ENCODE peak calls at places on chromosomes 1 and 21, in five cellular contexts. One of them, this sample, is unnamed.

GRCh38 chr1:78005755-78006154 is 1.0 kb downstream of the DNAJB4 start:
- DNase-seq in H1: no peak
- DNase-seq in K562: no peak
- DNase-seq in HepG2: peak
- DNase-seq in GM12878: no peak
- DNase-seq in this sample: peak

GRCh38 chr1:68162761-68163160 is 69.6 kb downstream of the WLS start:
- DNase-seq in HepG2: no peak
- DNase-seq in K562: peak
- DNase-seq in H1: peak
- DNase-seq in GM12878: no peak
- DNase-seq in this sample: no peak

GRCh38 chr21:36255650-36256047 is 64.3 kb upstream of the MORC3 start:
- DNase-seq in HepG2: no peak
- DNase-seq in H1: no peak
- DNase-seq in K562: no peak
- DNase-seq in GM12878: peak
- DNase-seq in this sample: no peak

GRCh38 chr1:10299174-10299573 is 88.8 kb downstream of the KIF1B start:
- DNase-seq in K562: no peak
- DNase-seq in GM12878: peak
- DNase-seq in HepG2: no peak
- DNase-seq in H1: no peak
- DNase-seq in this sample: no peak

GRCh38 chr1:204213668-204214662 is at the start of gene GOLT1A:
- DNase-seq in K562: peak
- DNase-seq in H1: peak
- DNase-seq in GM12878: peak
- DNase-seq in HepG2: peak
- DNase-seq in this sample: peak

GRCh38 chr1:234666206-234666605 is 56.2 kb upstream of the IRF2BP2 start:
- DNase-seq in K562: no peak
- DNase-seq in H1: no peak
- DNase-seq in GM12878: no peak
- DNase-seq in HepG2: no peak
- DNase-seq in this sample: no peak

GRCh38 chr1:82775402-82776000 is 974.8 kb downstream of the ADGRL2 start:
- DNase-seq in K562: peak
- DNase-seq in H1: peak
- DNase-seq in GM12878: no peak
- DNase-seq in HepG2: peak
- DNase-seq in this sample: peak

GRCh38 chr1:228334226-228334935 is 72.3 kb downstream of the TRIM11 start:
- DNase-seq in K562: no peak
- DNase-seq in GM12878: no peak
- DNase-seq in H1: peak
- DNase-seq in HepG2: no peak
- DNase-seq in this sample: no peak

GRCh38 chr1:33305016-33305415 is 15.9 kb downstream of the A3GALT2 start:
- DNase-seq in GM12878: no peak
- DNase-seq in HepG2: no peak
- DNase-seq in K562: no peak
- DNase-seq in H1: no peak
- DNase-seq in this sample: no peak

GRCh38 chr1:91732291-91732953 is 153.5 kb downstream of the TGFBR3 start:
- DNase-seq in K562: peak
- DNase-seq in H1: no peak
- DNase-seq in GM12878: no peak
- DNase-seq in HepG2: no peak
- DNase-seq in this sample: peak

GRCh38 chr1:220879509-220880366 is 495 bp downstream of the HLX start:
- DNase-seq in H1: peak
- DNase-seq in GM12878: no peak
- DNase-seq in K562: peak
- DNase-seq in HepG2: no peak
- DNase-seq in this sample: no peak

GRCh38 chr1:226637147-226637935 is 88.8 kb downstream of the STUM start:
- DNase-seq in K562: peak
- DNase-seq in H1: no peak
- DNase-seq in GM12878: no peak
- DNase-seq in HepG2: peak
- DNase-seq in this sample: no peak

GRCh38 chr1:55214214-55214902 is 806 bp downstream of the USP24 start:
- DNase-seq in K562: peak
- DNase-seq in HepG2: peak
- DNase-seq in H1: peak
- DNase-seq in GM12878: no peak
- DNase-seq in this sample: no peak

GRCh38 chr1:114545796-114546195 is 34.8 kb upstream of the TRIM33 start:
- DNase-seq in GM12878: no peak
- DNase-seq in H1: no peak
- DNase-seq in HepG2: no peak
- DNase-seq in K562: no peak
- DNase-seq in this sample: no peak

GRCh38 chr1:51906306-51907078 is 28.0 kb upstream of the NRDC start:
- DNase-seq in K562: no peak
- DNase-seq in H1: no peak
- DNase-seq in HepG2: no peak
- DNase-seq in GM12878: no peak
- DNase-seq in this sample: no peak

GRCh38 chr1:19043579-19044443 is 87.3 kb upstream of the IFFO2 start:
- DNase-seq in HepG2: no peak
- DNase-seq in H1: no peak
- DNase-seq in K562: no peak
- DNase-seq in GM12878: no peak
- DNase-seq in this sample: no peak

GRCh38 chr1:69121708-69122107 is 446.0 kb upstream of the LRRC7 start:
- DNase-seq in GM12878: no peak
- DNase-seq in K562: no peak
- DNase-seq in H1: no peak
- DNase-seq in HepG2: no peak
- DNase-seq in this sample: no peak

GRCh38 chr1:2418791-2419320 is 6.5 kb upstream of the PEX10 start:
- DNase-seq in H1: no peak
- DNase-seq in GM12878: no peak
- DNase-seq in HepG2: no peak
- DNase-seq in K562: no peak
- DNase-seq in this sample: no peak

GRCh38 chr1:39139723-39140360 is 64.7 kb upstream of the MACF1 start:
- DNase-seq in H1: no peak
- DNase-seq in GM12878: no peak
- DNase-seq in K562: no peak
- DNase-seq in HepG2: no peak
- DNase-seq in this sample: no peak

GRCh38 chr1:38500891-38501290 is 358.7 kb downstream of the RRAGC start:
- DNase-seq in K562: no peak
- DNase-seq in HepG2: no peak
- DNase-seq in GM12878: no peak
- DNase-seq in H1: no peak
- DNase-seq in this sample: no peak

GRCh38 chr1:88731475-88731874 is 47.4 kb downstream of the PKN2 start:
- DNase-seq in HepG2: no peak
- DNase-seq in H1: no peak
- DNase-seq in K562: no peak
- DNase-seq in GM12878: no peak
- DNase-seq in this sample: no peak

GRCh38 chr1:74465193-74465681 is 47.2 kb downstream of the LRRC53 start:
- DNase-seq in GM12878: no peak
- DNase-seq in K562: no peak
- DNase-seq in HepG2: no peak
- DNase-seq in H1: no peak
- DNase-seq in this sample: no peak

GRCh38 chr1:184465489-184466146 is 78.8 kb downstream of the C1orf21 start:
- DNase-seq in H1: no peak
- DNase-seq in HepG2: no peak
- DNase-seq in K562: peak
- DNase-seq in GM12878: no peak
- DNase-seq in this sample: no peak

GRCh38 chr1:15762546-15762945 is 4.0 kb downstream of the FBLIM1 start:
- DNase-seq in K562: no peak
- DNase-seq in GM12878: no peak
- DNase-seq in HepG2: no peak
- DNase-seq in H1: no peak
- DNase-seq in this sample: no peak

GRCh38 chr1:18710002-18710401 is 79.4 kb downstream of the PAX7 start:
- DNase-seq in K562: no peak
- DNase-seq in HepG2: no peak
- DNase-seq in H1: no peak
- DNase-seq in GM12878: no peak
- DNase-seq in this sample: no peak

GRCh38 chr1:196951711-196952394 is 8.3 kb downstream of the CFHR2 start:
- DNase-seq in GM12878: peak
- DNase-seq in HepG2: no peak
- DNase-seq in H1: no peak
- DNase-seq in K562: no peak
- DNase-seq in this sample: no peak

GRCh38 chr1:115188680-115189395 is 99.5 kb upstream of the TSPAN2 start:
- DNase-seq in K562: no peak
- DNase-seq in H1: no peak
- DNase-seq in HepG2: no peak
- DNase-seq in GM12878: no peak
- DNase-seq in this sample: no peak

GRCh38 chr1:79982218-79982617 is 975.7 kb upstream of the ADGRL4 start:
- DNase-seq in GM12878: no peak
- DNase-seq in H1: no peak
- DNase-seq in HepG2: no peak
- DNase-seq in K562: no peak
- DNase-seq in this sample: no peak

GRCh38 chr1:228814091-228814610 is 78.9 kb downstream of the RHOU start:
- DNase-seq in HepG2: no peak
- DNase-seq in K562: no peak
- DNase-seq in H1: peak
- DNase-seq in GM12878: no peak
- DNase-seq in this sample: no peak

GRCh38 chr1:205569411-205570172 is 62.2 kb downstream of the ELK4 start:
- DNase-seq in K562: no peak
- DNase-seq in HepG2: no peak
- DNase-seq in H1: peak
- DNase-seq in GM12878: no peak
- DNase-seq in this sample: no peak

GRCh38 chr1:205571747-205572146 is 60.1 kb downstream of the ELK4 start:
- DNase-seq in H1: peak
- DNase-seq in GM12878: no peak
- DNase-seq in K562: no peak
- DNase-seq in HepG2: no peak
- DNase-seq in this sample: no peak

GRCh38 chr1:205570173-205570501 is 61.7 kb downstream of the ELK4 start:
- DNase-seq in HepG2: no peak
- DNase-seq in K562: no peak
- DNase-seq in H1: no peak
- DNase-seq in GM12878: no peak
- DNase-seq in this sample: no peak

GRCh38 chr1:205572426-205572825 is 59.4 kb downstream of the ELK4 start:
- DNase-seq in K562: no peak
- DNase-seq in GM12878: no peak
- DNase-seq in H1: peak
- DNase-seq in HepG2: no peak
- DNase-seq in this sample: no peak

GRCh38 chr1:205570796-205571537 is 60.8 kb downstream of the ELK4 start:
- DNase-seq in GM12878: no peak
- DNase-seq in H1: peak
- DNase-seq in K562: no peak
- DNase-seq in HepG2: no peak
- DNase-seq in this sample: no peak
- TF ChIP-seq POLR2A in GM12878: no peak
- TF ChIP-seq POLR2A in H1: no peak
- TF ChIP-seq POLR2A in K562: no peak
- TF ChIP-seq POLR2A in HepG2: no peak
- TF ChIP-seq POLR2A in this sample: no peak

GRCh38 chr1:211024901-211025300 is 109.0 kb downstream of the KCNH1 start:
- DNase-seq in K562: no peak
- DNase-seq in HepG2: no peak
- DNase-seq in H1: no peak
- DNase-seq in GM12878: no peak
- DNase-seq in this sample: no peak

GRCh38 chr1:211013346-211014240 is 120.4 kb downstream of the KCNH1 start:
- DNase-seq in GM12878: no peak
- DNase-seq in H1: no peak
- DNase-seq in HepG2: no peak
- DNase-seq in K562: no peak
- DNase-seq in this sample: no peak

GRCh38 chr1:211017066-211017691 is 116.8 kb downstream of the KCNH1 start:
- DNase-seq in H1: no peak
- DNase-seq in HepG2: peak
- DNase-seq in K562: no peak
- DNase-seq in GM12878: no peak
- DNase-seq in this sample: no peak

GRCh38 chr1:211018690-211019089 is 115.3 kb downstream of the KCNH1 start:
- DNase-seq in K562: no peak
- DNase-seq in H1: no peak
- DNase-seq in HepG2: no peak
- DNase-seq in GM12878: no peak
- DNase-seq in this sample: no peak

DNA sequence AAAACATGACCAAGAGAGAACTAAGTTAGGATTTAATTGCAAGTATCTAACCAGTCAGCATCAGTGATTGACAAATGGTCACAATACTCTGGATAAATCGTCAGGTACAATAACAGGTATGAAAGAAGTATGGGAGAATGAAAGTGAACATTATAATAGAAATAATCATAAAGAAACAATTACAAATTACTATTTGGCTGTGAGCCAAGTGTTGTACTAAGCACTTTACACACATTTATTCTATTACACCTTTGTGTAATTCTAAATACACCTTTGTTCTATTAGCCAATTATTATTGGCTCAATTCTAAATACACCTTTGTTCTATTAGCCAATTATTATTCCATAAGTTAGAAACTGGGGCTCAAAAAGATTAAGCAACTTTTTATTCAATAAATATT is 114.7 kb downstream of the KCNH1 start:
- DNase-seq in H1: no peak
- DNase-seq in HepG2: no peak
- DNase-seq in K562: no peak
- DNase-seq in GM12878: no peak
- DNase-seq in this sample: no peak
- TF ChIP-seq SP1 in H1: no peak
- TF ChIP-seq SP1 in HepG2: no peak
- TF ChIP-seq SP1 in K562: no peak
- TF ChIP-seq SP1 in GM12878: no peak
- TF ChIP-seq SP1 in this sample: no peak

DNA sequence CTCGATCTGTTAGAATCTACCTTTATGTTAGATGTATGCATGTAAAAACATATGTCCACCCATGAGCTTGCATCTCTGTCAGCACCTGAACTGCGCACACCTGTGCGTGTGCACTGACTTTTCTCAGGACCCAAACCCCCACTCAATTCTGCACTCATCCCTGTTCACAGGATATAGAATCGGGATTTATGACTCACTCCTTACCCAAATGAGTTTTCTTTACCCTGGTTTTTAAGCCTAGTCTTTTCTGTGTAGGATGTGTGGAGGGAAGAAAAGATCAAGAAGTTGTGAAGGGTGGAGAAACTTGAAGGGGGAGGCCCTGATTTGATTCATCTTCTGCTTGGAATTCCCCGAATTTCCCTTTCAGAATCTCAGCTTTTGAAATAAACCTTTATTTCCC is 2.4 kb downstream of the ACKR1 start:
- DNase-seq in GM12878: no peak
- DNase-seq in HepG2: no peak
- DNase-seq in H1: no peak
- DNase-seq in K562: no peak
- DNase-seq in this sample: no peak
- TF ChIP-seq POLR2A in GM12878: no peak
- TF ChIP-seq POLR2A in HepG2: no peak
- TF ChIP-seq POLR2A in H1: no peak
- TF ChIP-seq POLR2A in K562: no peak
- TF ChIP-seq POLR2A in this sample: no peak

GRCh38 chr1:198922638-198923430 is 284.0 kb downstream of the PTPRC start:
- DNase-seq in K562: no peak
- DNase-seq in H1: no peak
- DNase-seq in GM12878: peak
- DNase-seq in HepG2: no peak
- DNase-seq in this sample: no peak
- TF ChIP-seq SP1 in K562: no peak
- TF ChIP-seq SP1 in H1: no peak
- TF ChIP-seq SP1 in GM12878: no peak
- TF ChIP-seq SP1 in HepG2: no peak
- TF ChIP-seq SP1 in this sample: no peak